ENCODE peak calls at places on chromosomes 13 and 19, in nine cellular contexts. One of them, this sample, is unnamed.

GRCh38 chr19:10228925-10229324 is 2.2 kb downstream of the S1PR2 start:
- DNase-seq in GF-D8: peak; percentile 13
- DNase-seq in M059J: peak; percentile 40
- DNase-seq in stimulated activated CD4-positive, alpha-beta T cell treated with anti-CD3 and anti-CD28 coated beads, Interleukin-2, amount 100 ng/mL, for 48 hours: no peak
- DNase-seq in germinal center: peak; percentile 62
- DNase-seq in type B pancreatic cell: no peak
- DNase-seq in NT2/D1: no peak
- DNase-seq in substantia nigra: no peak
- DNase-seq in skeletal muscle cell: no peak
- DNase-seq in this sample: no peak

GRCh38 chr19:15291666-15292065 is 40.7 kb downstream of the BRD4 start:
- DNase-seq in substantia nigra: no peak
- DNase-seq in stimulated activated CD4-positive, alpha-beta T cell treated with anti-CD3 and anti-CD28 coated beads, Interleukin-2, amount 100 ng/mL, for 48 hours: no peak
- DNase-seq in GF-D8: peak; percentile 15
- DNase-seq in NT2/D1: no peak
- DNase-seq in type B pancreatic cell: no peak
- DNase-seq in skeletal muscle cell: no peak
- DNase-seq in M059J: no peak
- DNase-seq in germinal center: no peak
- DNase-seq in this sample: no peak

GRCh38 chr13:78589206-78589605 is 14.1 kb downstream of the POU4F1 start:
- DNase-seq in NT2/D1: no peak
- DNase-seq in skeletal muscle cell: no peak
- DNase-seq in stimulated activated CD4-positive, alpha-beta T cell treated with anti-CD3 and anti-CD28 coated beads, Interleukin-2, amount 100 ng/mL, for 48 hours: no peak
- DNase-seq in GF-D8: no peak
- DNase-seq in substantia nigra: no peak
- DNase-seq in germinal center: no peak
- DNase-seq in M059J: peak; percentile 18
- DNase-seq in type B pancreatic cell: no peak
- DNase-seq in this sample: no peak

GRCh38 chr19:50657672-50658437 is 8.6 kb downstream of the C19orf81 start:
- DNase-seq in NT2/D1: peak; percentile 97
- DNase-seq in GF-D8: peak; percentile 99
- DNase-seq in M059J: peak; percentile 97
- DNase-seq in skeletal muscle cell: peak; percentile 93
- DNase-seq in stimulated activated CD4-positive, alpha-beta T cell treated with anti-CD3 and anti-CD28 coated beads, Interleukin-2, amount 100 ng/mL, for 48 hours: peak; percentile 76
- DNase-seq in germinal center: peak; percentile 94
- DNase-seq in type B pancreatic cell: peak; percentile 92
- DNase-seq in substantia nigra: peak; percentile 90
- DNase-seq in this sample: peak; percentile 11

GRCh38 chr19:4904481-4904880 is 1.8 kb upstream of the ARRDC5 start:
- DNase-seq in type B pancreatic cell: no peak
- DNase-seq in M059J: no peak
- DNase-seq in GF-D8: no peak
- DNase-seq in NT2/D1: no peak
- DNase-seq in stimulated activated CD4-positive, alpha-beta T cell treated with anti-CD3 and anti-CD28 coated beads, Interleukin-2, amount 100 ng/mL, for 48 hours: no peak
- DNase-seq in substantia nigra: no peak
- DNase-seq in germinal center: no peak
- DNase-seq in skeletal muscle cell: no peak
- DNase-seq in this sample: no peak

GRCh38 chr13:31045621-31046081 is 113.2 kb downstream of the TEX26 start:
- DNase-seq in germinal center: no peak
- DNase-seq in type B pancreatic cell: no peak
- DNase-seq in M059J: peak; percentile 95
- DNase-seq in skeletal muscle cell: peak; percentile 89
- DNase-seq in GF-D8: peak; percentile 24
- DNase-seq in stimulated activated CD4-positive, alpha-beta T cell treated with anti-CD3 and anti-CD28 coated beads, Interleukin-2, amount 100 ng/mL, for 48 hours: peak; percentile 63
- DNase-seq in substantia nigra: no peak
- DNase-seq in NT2/D1: no peak
- DNase-seq in this sample: peak; percentile 63

GRCh38 chr13:31997641-31998040 is 33.9 kb upstream of the FRY start:
- DNase-seq in type B pancreatic cell: no peak
- DNase-seq in stimulated activated CD4-positive, alpha-beta T cell treated with anti-CD3 and anti-CD28 coated beads, Interleukin-2, amount 100 ng/mL, for 48 hours: no peak
- DNase-seq in substantia nigra: no peak
- DNase-seq in M059J: no peak
- DNase-seq in NT2/D1: no peak
- DNase-seq in skeletal muscle cell: no peak
- DNase-seq in GF-D8: no peak
- DNase-seq in germinal center: no peak
- DNase-seq in this sample: no peak

GRCh38 chr19:36771275-36772231 is 1.1 kb downstream of the ZNF850 start:
- DNase-seq in substantia nigra: no peak
- DNase-seq in type B pancreatic cell: no peak
- DNase-seq in NT2/D1: no peak
- DNase-seq in skeletal muscle cell: peak; percentile 74
- DNase-seq in M059J: peak; percentile 78
- DNase-seq in stimulated activated CD4-positive, alpha-beta T cell treated with anti-CD3 and anti-CD28 coated beads, Interleukin-2, amount 100 ng/mL, for 48 hours: peak; percentile 20
- DNase-seq in GF-D8: peak; percentile 88
- DNase-seq in germinal center: peak; percentile 55
- DNase-seq in this sample: peak; percentile 59

GRCh38 chr13:73656863-73657262 is 477.3 kb downstream of the KLF12 start:
- DNase-seq in GF-D8: no peak
- DNase-seq in skeletal muscle cell: no peak
- DNase-seq in NT2/D1: no peak
- DNase-seq in type B pancreatic cell: no peak
- DNase-seq in substantia nigra: no peak
- DNase-seq in germinal center: no peak
- DNase-seq in stimulated activated CD4-positive, alpha-beta T cell treated with anti-CD3 and anti-CD28 coated beads, Interleukin-2, amount 100 ng/mL, for 48 hours: no peak
- DNase-seq in M059J: peak; percentile 29
- DNase-seq in this sample: no peak

GRCh38 chr13:25890671-25891212 is 161.1 kb downstream of the SHISA2 start:
- DNase-seq in substantia nigra: no peak
- DNase-seq in germinal center: no peak
- DNase-seq in M059J: no peak
- DNase-seq in NT2/D1: no peak
- DNase-seq in type B pancreatic cell: no peak
- DNase-seq in stimulated activated CD4-positive, alpha-beta T cell treated with anti-CD3 and anti-CD28 coated beads, Interleukin-2, amount 100 ng/mL, for 48 hours: no peak
- DNase-seq in GF-D8: no peak
- DNase-seq in skeletal muscle cell: no peak
- DNase-seq in this sample: no peak